ENCODE peak calls at places on chromosomes 7 and 10, in six cellular contexts. F, I, R, A, L and B are unnamed samples.
A peak's percentile ranks its signal among the peaks of the same experiment; 100 is the strongest.

GRCh38 chr10:112286837-112287818 is 3.9 kb downstream of the TECTB start:
- DNase-seq in L (no peak), I (peak; percentile 40), A (no peak), R (no peak), F (no peak), B (no peak)

GRCh38 chr10:1074748-1075358 is 18.7 kb downstream of the WDR37 start:
- DNase-seq in A (peak; percentile 23), R (no peak), F (no peak), L (no peak), I (no peak), B (no peak)

GRCh38 chr7:30272126-30272525 is 12.3 kb upstream of the ZNRF2 start:
- DNase-seq in A (no peak), R (no peak), I (no peak), L (no peak), F (no peak), B (no peak)

GRCh38 chr10:114697061-114697598 is 39.1 kb upstream of the ABLIM1 start:
- DNase-seq in L (no peak), R (peak; percentile 89), I (peak; percentile 12), A (peak; percentile 74), F (no peak), B (no peak)

GRCh38 chr10:14415676-14416307 is 85.1 kb upstream of the FRMD4A start:
- DNase-seq in I (no peak), A (no peak), L (no peak), R (no peak), F (no peak), B (no peak)

GRCh38 chr10:102799691-102800435 is 37.4 kb downstream of the CYP17A1 start:
- DNase-seq in F (no peak), L (no peak), A (no peak), R (peak; percentile 58), I (peak; percentile 18), B (peak; percentile 82)

GRCh38 chr10:46296629-46297275 is 10.0 kb downstream of the ANTXRL start:
- DNase-seq in L (no peak), R (no peak), A (no peak), F (no peak), I (no peak), B (peak; percentile 55)

GRCh38 chr7:17939111-17939669 is 1.1 kb downstream of the SNX13 start:
- DNase-seq in I (no peak), L (no peak), A (peak; percentile 68), F (no peak), R (no peak), B (no peak)

GRCh38 chr10:91766676-91767075 is 31.6 kb upstream of the TNKS2 start:
- DNase-seq in F (no peak), I (no peak), L (no peak), A (no peak), R (no peak), B (no peak)

GRCh38 chr10:49611166-49611814 is 1.2 kb downstream of the SLC18A3 start:
- DNase-seq in A (peak; percentile 22), R (no peak), F (no peak), I (no peak), L (no peak), B (no peak)

GRCh38 chr7:19747740-19748339 is 25.6 kb downstream of the TMEM196 start:
- DNase-seq in A (peak; percentile 59), R (no peak), L (no peak), F (no peak), I (no peak), B (no peak)

GRCh38 chr7:7946486-7946885 is 22.1 kb upstream of the GLCCI1 start:
- DNase-seq in L (no peak), R (no peak), A (no peak), I (no peak), F (no peak), B (no peak)

GRCh38 chr10:101769541-101770180 is 6.3 kb downstream of the FGF8 start:
- DNase-seq in R (no peak), A (no peak), L (no peak), F (no peak), I (no peak), B (no peak)

GRCh38 chr10:14126697-14127440 is 203.9 kb downstream of the FRMD4A start:
- DNase-seq in L (no peak), F (no peak), I (no peak), R (no peak), A (peak; percentile 76), B (no peak)

GRCh38 chr10:44008917-44009620 is 360.4 kb upstream of the ZNF32 start:
- DNase-seq in R (no peak), A (no peak), I (no peak), L (no peak), F (no peak), B (no peak)

GRCh38 chr7:69295971-69296370 is 302.3 kb upstream of the AUTS2 start:
- DNase-seq in A (no peak), F (no peak), L (no peak), R (no peak), I (no peak), B (no peak)

GRCh38 chr10:61063035-61063434 is 119.0 kb upstream of the RHOBTB1 start:
- DNase-seq in F (no peak), R (peak; percentile 60), A (peak; percentile 50), I (peak; percentile 25), L (no peak), B (no peak)

GRCh38 chr10:90592903-90593302 is 264.9 kb downstream of the HTR7 start:
- DNase-seq in A (peak; percentile 24), L (peak; percentile 6), I (peak; percentile 20), F (no peak), R (peak; percentile 77), B (peak; percentile 46)

GRCh38 chr7:75532639-75533038 is 40.5 kb downstream of the SPDYE5 start:
- DNase-seq in A (no peak), F (no peak), R (no peak), I (no peak), L (no peak), B (no peak)

GRCh38 chr7:30179016-30179436 is 44.2 kb downstream of the MTURN start:
- DNase-seq in I (no peak), A (no peak), L (no peak), R (peak; percentile 27), F (no peak), B (no peak)

GRCh38 chr10:88946965-88947590 is 5.5 kb downstream of the ACTA2 start:
- DNase-seq in F (no peak), L (no peak), A (no peak), R (no peak), I (no peak), B (no peak)

GRCh38 chr7:128902761-128903585 is 7.5 kb downstream of the KCP start:
- DNase-seq in R (no peak), A (peak; percentile 34), I (no peak), L (no peak), F (no peak), B (peak; percentile 20)

GRCh38 chr7:80151274-80151665 is 16.6 kb downstream of the GNAI1 start:
- DNase-seq in L (no peak), A (peak; percentile 76), R (no peak), F (no peak), I (no peak), B (no peak)

GRCh38 chr10:24723788-24724380 is at the start of gene ARHGAP21:
- DNase-seq in F (no peak), A (peak; percentile 84), R (peak; percentile 76), I (peak; percentile 76), L (peak; percentile 21), B (peak; percentile 87)

DNA sequence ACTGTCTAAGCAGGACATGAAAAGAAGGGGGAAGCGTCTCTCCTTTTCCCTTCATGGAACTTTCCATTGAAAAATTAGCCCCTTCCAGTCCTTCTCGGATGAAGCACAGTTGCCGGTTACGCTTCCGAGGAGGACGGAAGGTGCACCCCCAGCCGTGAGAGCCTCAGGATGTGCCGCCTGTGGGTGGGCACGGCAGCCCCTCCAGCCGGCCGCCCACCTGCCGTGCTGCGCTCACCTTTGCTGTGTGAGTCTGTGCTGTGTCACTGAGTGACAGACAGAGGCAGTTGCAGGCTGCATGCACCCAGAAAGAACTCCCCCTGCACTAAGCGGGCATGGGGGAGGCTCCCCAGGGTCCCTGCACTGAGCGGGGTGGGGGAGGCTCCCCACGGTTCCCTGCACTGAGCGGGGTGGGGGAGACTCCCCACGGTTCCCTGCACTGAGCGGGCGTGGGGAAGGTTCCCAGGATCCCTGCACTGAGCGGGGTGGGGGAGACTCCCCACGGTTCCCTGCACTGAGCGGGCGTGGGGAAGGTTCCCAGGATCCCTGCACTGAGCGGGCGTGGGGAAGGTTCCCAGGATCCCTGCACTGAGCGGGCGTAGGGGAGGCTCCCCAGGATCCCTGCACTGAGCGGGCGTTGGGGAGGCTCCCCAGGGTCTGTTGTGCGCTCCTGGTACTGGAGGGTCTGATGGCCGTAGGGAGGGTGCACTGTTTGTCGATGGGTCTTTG is 74.2 kb downstream of the DNAJB6 start:
- DNase-seq in R (no peak), L (no peak), I (no peak), A (no peak), F (no peak), B (no peak)
- H3K27ac ChIP-seq in R (no peak overlapping the region), L (no peak overlapping the region), I (no peak overlapping the region), A (peak overlapping the region; percentile 74), F (no peak overlapping the region), B (no peak overlapping the region)

GRCh38 chr7:100745184-100745583 is 11.8 kb downstream of the ZAN start:
- DNase-seq in A (peak; percentile 83), I (peak; percentile 45), L (no peak), F (no peak), R (peak; percentile 34), B (peak; percentile 36)

GRCh38 chr7:100739934-100740333 is 6.5 kb downstream of the ZAN start:
- DNase-seq in I (no peak), F (no peak), R (no peak), L (no peak), A (no peak), B (no peak)

DNA sequence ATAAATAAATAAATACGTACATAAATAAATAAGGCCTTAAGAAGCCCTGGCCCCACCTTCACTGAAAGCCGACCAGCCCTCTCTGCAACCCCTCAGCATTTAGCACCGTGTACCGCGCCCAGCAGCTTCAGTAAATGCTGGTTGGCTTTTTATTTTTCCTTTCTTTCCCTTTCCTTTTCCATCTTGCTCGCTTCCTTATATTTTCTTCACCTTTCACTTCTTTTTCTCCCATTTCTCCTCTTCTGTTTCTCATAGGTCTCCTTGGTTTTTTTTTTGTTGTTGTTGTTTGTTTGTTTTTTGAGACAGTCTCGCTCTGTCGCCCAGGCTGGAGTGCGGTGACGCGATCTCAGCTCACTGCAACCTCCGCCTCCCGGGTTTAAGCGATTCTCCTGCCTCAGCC is 11.2 kb downstream of the ZAN start:
- DNase-seq in R (no peak), A (no peak), L (no peak), I (no peak), F (no peak), B (no peak)
- H3K27ac ChIP-seq in R (no peak overlapping the region), A (no peak overlapping the region), L (no peak overlapping the region), I (no peak overlapping the region), F (no peak overlapping the region), B (no peak overlapping the region)

DNA sequence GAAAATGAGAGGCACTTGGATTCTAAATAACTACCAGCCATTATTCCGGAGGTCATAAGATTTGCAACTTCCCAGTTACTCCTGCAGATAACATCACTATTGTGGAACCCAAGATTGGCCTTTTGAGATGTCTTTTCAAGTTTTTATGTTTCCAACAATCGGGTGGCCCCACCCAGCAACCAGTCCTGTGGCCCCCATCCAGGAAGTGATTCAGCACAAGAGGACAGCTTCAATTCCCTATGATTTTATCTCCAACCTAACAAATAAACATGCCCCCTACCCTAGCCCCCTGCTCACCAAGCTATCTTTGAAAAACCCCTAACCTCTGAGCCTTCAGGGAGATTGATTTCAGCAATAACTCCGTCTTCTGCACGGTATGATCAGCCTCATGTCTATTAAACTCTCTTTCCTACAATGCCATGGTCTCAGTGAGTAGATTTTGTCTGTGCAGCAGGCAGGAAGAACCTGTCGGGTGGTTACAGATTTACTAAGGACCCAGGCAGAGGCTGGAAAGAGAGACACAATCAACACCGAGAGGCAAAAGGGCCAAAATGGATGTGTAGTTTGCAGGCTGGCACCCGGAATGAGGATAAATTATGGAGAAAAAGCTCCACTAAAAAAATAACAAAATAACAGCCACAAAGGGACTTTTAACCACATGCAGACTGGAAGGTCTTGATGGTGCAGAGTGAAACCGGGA is 83.9 kb upstream of the UNC5B start:
- DNase-seq in L (no peak), R (peak; percentile 33), I (no peak), A (peak; percentile 41), F (no peak), B (peak; percentile 38)
- H3K27ac ChIP-seq in L (no peak overlapping the region), R (no peak overlapping the region), I (no peak overlapping the region), A (no peak overlapping the region), F (no peak overlapping the region), B (no peak overlapping the region)

GRCh38 chr7:3668743-3669142 is 367.7 kb downstream of the SDK1 start:
- DNase-seq in R (no peak), L (no peak), I (no peak), A (no peak), F (no peak), B (no peak)
- H3K27ac ChIP-seq in R (no peak overlapping the region), L (no peak overlapping the region), I (no peak overlapping the region), A (no peak overlapping the region), F (no peak overlapping the region), B (no peak overlapping the region)